ENCODE peak calls at places on chromosomes 5 and 9, in eight cellular contexts. S is mucosa of descending colon; J is neural crest cell; I is NCI-H226; N is GM20000; W is NCI-H1417; A is activated effector memory CD4-positive, alpha-beta T cell treated with Interleukin-2 at 50 U/mL for 16 hours; Z is smooth muscle cell of the brain vasculature. K is an unnamed sample.

GRCh38 chr5:170444181-170444580 is 55.0 kb upstream of the KCNMB1 start:
- DNase-seq in Z (no peak), J (no peak), N (no peak), W (no peak), A (no peak), S (no peak), I (no peak), K (no peak)

GRCh38 chr5:158463971-158464370 is 605.0 kb upstream of the CLINT1 start:
- DNase-seq in S (no peak), W (no peak), J (no peak), I (no peak), A (no peak), N (no peak), Z (no peak), K (no peak)

GRCh38 chr9:13534006-13534405 is 254.5 kb upstream of the MPDZ start:
- DNase-seq in A (no peak), S (no peak), J (no peak), N (no peak), W (no peak), Z (no peak), I (no peak), K (no peak)

GRCh38 chr5:60018091-60018490 is 124.6 kb upstream of the PDE4D start:
- DNase-seq in W (no peak), J (no peak), N (no peak), I (no peak), S (no peak), A (no peak), Z (no peak), K (no peak)

GRCh38 chr5:28143519-28143918 is 1105.1 kb upstream of the CDH9 start:
- DNase-seq in S (no peak), I (no peak), W (no peak), A (no peak), Z (no peak), J (no peak), N (no peak), K (no peak)

GRCh38 chr9:114058688-114059046 is 19.4 kb downstream of the AMBP start:
- DNase-seq in W (no peak), N (no peak), Z (no peak), I (no peak), A (no peak), S (no peak), J (no peak), K (no peak)

GRCh38 chr5:143187495-143187894 is 216.0 kb downstream of the NR3C1 start:
- DNase-seq in N (no peak), Z (no peak), A (no peak), S (no peak), I (no peak), J (no peak), W (no peak), K (no peak)

GRCh38 chr9:26026423-26027100 is 348.3 kb upstream of the TUSC1 start:
- DNase-seq in N (no peak), S (no peak), I (no peak), A (no peak), Z (no peak), W (no peak), J (no peak), K (no peak)

GRCh38 chr9:129580211-129580915 is 40.5 kb downstream of the C9orf50 start:
- DNase-seq in A (peak; percentile 21), J (no peak), N (peak; percentile 81), S (no peak), W (no peak), Z (no peak), I (no peak), K (no peak)

GRCh38 chr5:147639303-147639702 is 129.4 kb upstream of the DPYSL3 start:
- DNase-seq in J (no peak), Z (no peak), A (no peak), W (no peak), N (no peak), S (no peak), I (no peak), K (no peak)

GRCh38 chr9:128382261-128382660 is 11.1 kb downstream of the URM1 start:
- DNase-seq in J (no peak), Z (no peak), S (no peak), A (no peak), W (no peak), I (no peak), N (no peak), K (no peak)

GRCh38 chr9:111965566-111966019 is 69.0 kb downstream of the UGCG start:
- DNase-seq in Z (peak; percentile 37), W (no peak), N (peak; percentile 61), I (peak; percentile 93), S (no peak), A (no peak), J (no peak), K (no peak)

GRCh38 chr5:168295574-168296201 is 4.2 kb downstream of the WWC1 start:
- DNase-seq in S (no peak), I (peak; percentile 82), J (no peak), A (no peak), N (no peak), W (no peak), Z (no peak), K (no peak)

GRCh38 chr9:137216188-137216965 is 5.7 kb downstream of the RNF208 start:
- DNase-seq in W (no peak), A (no peak), J (no peak), I (peak; percentile 31), S (peak; percentile 2), N (no peak), Z (no peak), K (no peak)

K was measured in ureter.